ENCODE peak calls at places on chromosome 5, in five cellular contexts. B is Calu3; R is stimulated activated CD8-positive, alpha-beta memory T cell treated with anti-CD3 and anti-CD28 coated beads, Interleukin-4, amount 100 ng/mL, for 1 hour; I is effector memory CD8-positive, alpha-beta T cell; Y is mucosa of gallbladder. T is an unnamed sample.

GRCh38 chr5:157961828-157962390 is 103.0 kb upstream of the CLINT1 start:
- DNase-seq in B (no peak), R (no peak), I (no peak), Y (no peak), T (no peak)

GRCh38 chr5:111627862-111628261 is 115.5 kb upstream of the STARD4 start:
- DNase-seq in B (no peak), R (no peak), I (no peak), Y (no peak), T (no peak)

GRCh38 chr5:37696190-37697021 is 143.4 kb downstream of the GDNF start:
- DNase-seq in B (peak; percentile 33), R (no peak), I (no peak), Y (no peak), T (no peak)

GRCh38 chr5:158676642-158677489 is 422.9 kb downstream of the EBF1 start:
- DNase-seq in B (no peak), R (no peak), I (no peak), Y (no peak), T (no peak)

GRCh38 chr5:108900668-108901067 is 153.0 kb downstream of the FER start:
- DNase-seq in B (no peak), R (no peak), I (no peak), Y (no peak), T (no peak)

GRCh38 chr5:181261320-181262085 is 560 bp upstream of the TRIM52 start:
- DNase-seq in B (peak; percentile 72), R (no peak), I (peak; percentile 83), Y (peak; percentile 63), T (peak; percentile 84)

GRCh38 chr5:58259685-58260152 is 200.2 kb downstream of the PLK2 start:
- DNase-seq in B (peak; percentile 57), R (no peak), I (no peak), Y (no peak), T (no peak)

GRCh38 chr5:893137-893506 is 438 bp downstream of the TRIP13 start:
- DNase-seq in B (no peak), R (no peak), I (no peak), Y (no peak), T (no peak)

GRCh38 chr5:142779163-142779562 is 9.0 kb downstream of the ARHGAP26 start:
- DNase-seq in B (no peak), R (no peak), I (no peak), Y (no peak), T (no peak)

GRCh38 chr5:72486371-72486770 is 20.8 kb downstream of the ZNF366 start:
- DNase-seq in B (no peak), R (no peak), I (no peak), Y (no peak), T (no peak)

GRCh38 chr5:147743686-147744332 is 38.7 kb downstream of the JAKMIP2 start:
- DNase-seq in B (no peak), R (no peak), I (no peak), Y (no peak), T (no peak)

GRCh38 chr5:72453260-72453775 is 53.9 kb downstream of the ZNF366 start:
- DNase-seq in B (no peak), R (no peak), I (no peak), Y (no peak), T (no peak)

GRCh38 chr5:32076699-32077695 is 97.1 kb downstream of the GOLPH3 start:
- DNase-seq in B (peak; percentile 42), R (no peak), I (peak; percentile 22), Y (peak; percentile 24), T (peak; percentile 42)

GRCh38 chr5:179866241-179867078 is 7.8 kb upstream of the MRNIP start:
- DNase-seq in B (no peak), R (no peak), I (no peak), Y (no peak), T (no peak)

GRCh38 chr5:98770158-98770910 is 3.1 kb upstream of the RGMB start:
- DNase-seq in B (peak; percentile 58), R (no peak), I (no peak), Y (peak; percentile 39), T (no peak)

GRCh38 chr5:27315541-27316282 is 277.3 kb upstream of the CDH9 start:
- DNase-seq in B (no peak), R (no peak), I (no peak), Y (no peak), T (no peak)

GRCh38 chr5:139711852-139712171 is 63.7 kb downstream of the CXXC5 start:
- DNase-seq in B (no peak), R (no peak), I (no peak), Y (no peak), T (no peak)

GRCh38 chr5:57844410-57844809 is 361.8 kb upstream of the ACTBL2 start:
- DNase-seq in B (no peak), R (no peak), I (no peak), Y (no peak), T (no peak)